ENCODE peak calls at places on chromosomes 4 and X, in four cellular contexts. W is mucosa of descending colon, P is fibroblast of lung, J is tibial artery. A is an unnamed sample.
A peak's percentile ranks its signal among the peaks of the same experiment; 100 is the strongest.

GRCh38 chrX:107146670-107147069 is 28.0 kb upstream of the RBM41 start:
- DNase-seq in J (no peak), W (no peak), P (no peak), A (no peak)

GRCh38 chrX:16839852-16840460 is 30.2 kb downstream of the RBBP7 start:
- DNase-seq in W (no peak), J (no peak), P (peak; percentile 87), A (peak; percentile 70)

GRCh38 chr4:2058264-2059033 is 678 bp upstream of the NAT8L start:
- DNase-seq in J (no peak), P (no peak), W (no peak), A (no peak)

GRCh38 chrX:154116514-154116913 is 19.0 kb upstream of the MECP2 start:
- DNase-seq in P (no peak), J (no peak), W (no peak), A (no peak)

GRCh38 chr4:167826281-167826680 is 266.1 kb upstream of the ANXA10 start:
- DNase-seq in J (no peak), P (no peak), W (no peak), A (no peak)

GRCh38 chrX:24148118-24148517 is 1.4 kb upstream of the ZFX start:
- DNase-seq in J (no peak), W (no peak), P (no peak), A (peak; percentile 29)

GRCh38 chrX:29792335-29792734 is 423.0 kb upstream of the MAGEB2 start:
- DNase-seq in J (no peak), W (no peak), P (peak; percentile 27), A (no peak)

GRCh38 chr4:169249214-169249973 is 21.4 kb downstream of the SH3RF1 start:
- DNase-seq in P (peak; percentile 81), J (no peak), W (no peak), A (peak; percentile 72)

GRCh38 chr4:114864060-114864459 is 249.4 kb downstream of the NDST4 start:
- DNase-seq in P (no peak), W (no peak), J (no peak), A (no peak)

GRCh38 chrX:153845842-153846241 is 15.5 kb upstream of the PDZD4 start:
- DNase-seq in P (no peak), W (no peak), J (no peak), A (no peak)

GRCh38 chr4:87103086-87103485 is 117.3 kb downstream of the KLHL8 start:
- DNase-seq in J (no peak), P (peak; percentile 51), W (no peak), A (no peak)

GRCh38 chr4:156173937-156174336 is 220.3 kb upstream of the CTSO start:
- DNase-seq in W (no peak), P (no peak), J (no peak), A (no peak)

GRCh38 chr4:140233811-140234696 is 80.1 kb upstream of the MAML3 start:
- DNase-seq in W (no peak), J (no peak), P (peak; percentile 87), A (peak; percentile 82)

GRCh38 chr4:96389752-96390151 is 549.9 kb downstream of the PDHA2 start:
- DNase-seq in P (no peak), J (no peak), W (no peak), A (no peak)

GRCh38 chr4:46432923-46433322 is 43.0 kb upstream of the GABRA2 start:
- DNase-seq in P (peak; percentile 22), J (no peak), W (no peak), A (peak; percentile 50)

GRCh38 chr4:56828784-56829535 is 7.5 kb upstream of the SPINK2 start:
- DNase-seq in P (peak; percentile 92), W (no peak), J (no peak), A (peak; percentile 76)

GRCh38 chr4:99033956-99034355 is 38.4 kb downstream of the METAP1 start:
- DNase-seq in P (peak; percentile 80), W (no peak), J (no peak), A (peak; percentile 42)

GRCh38 chr4:7167706-7168105 is 24.6 kb upstream of the SORCS2 start:
- DNase-seq in P (no peak), J (no peak), W (no peak), A (no peak)

GRCh38 chr4:15130441-15130840 is 128.2 kb downstream of the CPEB2 start:
- DNase-seq in P (no peak), W (no peak), J (no peak), A (no peak)

GRCh38 chr4:117164338-117164737 is 79.0 kb upstream of the TRAM1L1 start:
- DNase-seq in J (no peak), W (no peak), P (no peak), A (no peak)

GRCh38 chr4:8199594-8200301 is 658 bp downstream of the SH3TC1 start:
- DNase-seq in J (no peak), W (peak; percentile 64), P (no peak), A (no peak)

GRCh38 chr4:103915224-103915869 is 195.6 kb upstream of the TACR3 start:
- DNase-seq in P (peak; percentile 1), J (no peak), W (no peak), A (peak; percentile 19)

GRCh38 chrX:7272301-7272700 is 124.3 kb upstream of the PUDP start:
- DNase-seq in J (no peak), W (no peak), P (no peak), A (no peak)

GRCh38 chr4:185359767-185360446 is 35.8 kb downstream of the LRP2BP start:
- DNase-seq in P (peak; percentile 90), W (no peak), J (no peak), A (peak; percentile 84)

GRCh38 chr4:67892905-67893304 is 9.1 kb upstream of the TMPRSS11D start:
- DNase-seq in J (no peak), W (no peak), P (no peak), A (no peak)

GRCh38 chrX:8967471-8967870 is 66.5 kb downstream of the FAM9B start:
- DNase-seq in P (no peak), J (no peak), W (no peak), A (no peak)

GRCh38 chr4:185369729-185370128 is 26.0 kb downstream of the LRP2BP start:
- DNase-seq in W (no peak), J (no peak), P (no peak), A (no peak)

GRCh38 chr4:136636155-136636554 is 896.1 kb downstream of the PCDH18 start:
- DNase-seq in P (no peak), W (no peak), J (no peak), A (no peak)

GRCh38 chr4:165208322-165208652 is 926 bp downstream of the KLHL2 start:
- DNase-seq in W (no peak), J (no peak), P (no peak), A (no peak)

GRCh38 chr4:65668201-65669007 is 1.9 kb downstream of the EPHA5 start:
- DNase-seq in J (peak; percentile 62), W (peak; percentile 22), P (peak; percentile 71), A (peak; percentile 47)

GRCh38 chr4:65669981-65670330 is 333 bp downstream of the EPHA5 start:
- DNase-seq in P (no peak), W (no peak), J (no peak), A (no peak)

GRCh38 chr4:65671402-65671801 is 1.1 kb upstream of the EPHA5 start:
- DNase-seq in J (no peak), P (no peak), W (no peak), A (no peak)

GRCh38 chr4:65669008-65669971 is 999 bp downstream of the EPHA5 start:
- DNase-seq in J (peak; percentile 60), W (no peak), P (peak; percentile 59), A (peak; percentile 55)

GRCh38 chr4:65670331-65671031 is at the start of gene EPHA5:
- DNase-seq in W (peak; percentile 40), P (peak; percentile 98), J (peak; percentile 69), A (peak; percentile 96)
- TF ChIP-seq CTCF in W (no peak), P (peak; percentile 8), J (peak; percentile 6), A (peak; percentile 24)

DNA sequence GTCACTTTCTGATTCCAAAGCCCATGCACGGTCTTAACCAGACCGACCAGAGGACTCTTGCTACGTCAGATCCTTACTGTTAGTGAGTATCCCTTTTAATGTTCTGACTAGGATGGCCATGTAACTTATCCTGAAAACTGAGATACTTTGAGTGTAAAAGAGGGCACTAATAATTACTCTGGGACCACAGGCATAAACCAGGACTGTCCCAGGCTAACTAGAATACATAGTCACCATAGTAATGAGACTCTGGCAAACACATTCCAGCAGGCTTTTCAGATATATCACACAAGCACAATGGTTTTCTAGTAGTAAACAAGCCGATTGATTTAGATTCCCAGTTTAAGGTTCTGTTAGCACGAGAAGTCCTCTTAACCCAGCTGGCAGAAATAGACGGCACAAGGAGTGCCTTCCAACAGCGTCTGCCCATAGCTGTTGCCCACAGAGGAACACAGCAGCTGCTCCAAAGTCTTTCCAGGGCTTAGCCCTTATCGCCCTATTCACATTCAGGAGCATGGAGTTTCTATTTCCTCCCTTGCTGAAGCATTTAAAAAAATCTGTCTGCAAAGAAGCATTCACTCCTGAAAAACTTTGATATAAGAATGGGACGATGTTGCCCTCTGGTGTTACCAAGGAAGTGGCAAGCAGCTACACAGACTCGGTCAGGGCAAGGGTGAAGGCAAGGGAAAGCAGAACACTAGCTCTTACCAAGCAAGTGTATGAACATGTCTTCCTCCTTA is 92.4 kb downstream of the CXCL13 start:
- DNase-seq in J (no peak), W (peak; percentile 33), P (peak; percentile 68), A (peak; percentile 85)
- H3K4me3 ChIP-seq in J (no peak overlapping the region), W (no peak overlapping the region), P (no peak overlapping the region), A (no peak overlapping the region)

DNA sequence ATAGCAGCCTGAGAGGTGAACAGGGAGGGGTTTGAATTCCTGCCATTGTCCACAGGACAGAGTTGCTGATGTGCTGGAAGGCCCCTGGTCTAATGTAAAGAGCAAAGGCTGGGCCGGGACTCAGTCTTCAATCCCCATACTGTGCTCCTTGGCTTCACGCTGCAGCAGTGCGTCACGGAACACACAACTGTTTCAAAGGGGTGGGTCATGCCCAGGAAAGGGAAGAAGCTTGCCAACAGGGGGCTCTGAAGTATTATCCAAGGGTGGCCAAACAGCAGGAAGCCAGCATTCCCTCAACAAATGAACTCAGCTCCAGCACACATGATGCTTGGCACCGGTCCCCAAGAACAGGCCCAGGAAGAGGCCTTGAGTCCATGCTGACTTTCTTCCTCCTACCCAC is 122.5 kb downstream of the NFKB1 start:
- DNase-seq in P (peak; percentile 73), J (no peak), W (no peak), A (peak; percentile 82)
- TF ChIP-seq CTCF in P (peak; percentile 16), J (no peak), W (no peak), A (peak; percentile 47)

GRCh38 chr4:102253860-102254259 is 91.4 kb downstream of the SLC39A8 start:
- DNase-seq in J (no peak), W (no peak), P (no peak), A (no peak)

GRCh38 chr4:102246416-102246815 is 98.9 kb downstream of the SLC39A8 start:
- DNase-seq in W (no peak), J (no peak), P (no peak), A (no peak)

GRCh38 chr4:102250341-102250740 is 94.9 kb downstream of the SLC39A8 start:
- DNase-seq in J (no peak), P (no peak), W (no peak), A (no peak)

GRCh38 chr4:102247041-102247440 is 98.2 kb downstream of the SLC39A8 start:
- DNase-seq in W (no peak), P (peak; percentile 73), J (no peak), A (peak; percentile 76)

DNA sequence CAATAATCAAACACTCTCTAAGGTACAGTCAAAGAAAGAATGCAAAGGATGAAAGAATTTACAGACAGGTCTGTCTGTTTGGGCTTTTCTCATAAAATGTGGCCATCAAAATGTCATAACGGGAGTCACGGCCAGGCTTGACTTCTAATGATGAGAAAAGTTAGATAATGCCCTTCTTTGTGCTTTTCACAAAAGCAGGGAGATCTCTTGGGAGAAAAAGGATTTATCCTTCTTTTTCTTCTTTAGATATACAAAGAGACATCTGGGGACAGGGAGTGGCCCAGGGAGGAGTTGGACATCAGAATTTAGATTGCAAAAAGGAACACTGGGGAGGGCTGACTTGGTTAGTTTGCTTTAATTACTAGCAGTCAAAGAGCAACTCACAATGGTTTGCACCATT is 93.1 kb downstream of the SLC39A8 start:
- DNase-seq in P (no peak), W (no peak), J (no peak), A (no peak)
- H3K4me3 ChIP-seq in P (no peak overlapping the region), W (no peak overlapping the region), J (no peak overlapping the region), A (no peak overlapping the region)

A was measured in astrocyte of the spinal cord.